ENCODE peak calls at places on chromosomes 7 and 10, in nine cellular contexts. O is prostate gland, K is uterus, T is thyroid gland, I is heart left ventricle, V is Peyer's patch, R is adrenal gland, G is A549, B is testis. M is an unnamed sample.

GRCh38 chr10:5292196-5292735 is 72.5 kb upstream of the UCN3 start:
- DNase-seq in V (peak; percentile 56), I (peak; percentile 27), O (no peak), K (no peak), T (no peak), G (peak; percentile 68), B (no peak), R (no peak), M (no peak)

GRCh38 chr7:134552105-134552504 is 3.2 kb downstream of the AKR1B15 start:
- DNase-seq in V (no peak), G (peak; percentile 65), K (no peak), R (no peak), I (no peak), B (peak; percentile 45), T (no peak), O (no peak), M (no peak)

GRCh38 chr10:132790934-132791829 is 5.2 kb upstream of the NKX6-2 start:
- DNase-seq in I (no peak), T (no peak), B (no peak), R (no peak), K (no peak), O (no peak), G (no peak), V (no peak), M (no peak)

GRCh38 chr7:140683657-140684056 is 10.9 kb downstream of the ADCK2 start:
- DNase-seq in G (no peak), K (no peak), O (no peak), R (no peak), V (no peak), T (no peak), I (no peak), B (no peak), M (no peak)

GRCh38 chr10:46069771-46070463 is 23.8 kb upstream of the MSMB start:
- DNase-seq in I (no peak), R (no peak), V (no peak), K (no peak), O (no peak), B (no peak), G (no peak), T (no peak), M (no peak)

GRCh38 chr10:31697271-31698168 is 231.1 kb downstream of the ARHGAP12 start:
- DNase-seq in K (peak; percentile 83), B (peak; percentile 62), G (no peak), T (peak; percentile 51), V (peak; percentile 20), I (peak; percentile 88), O (peak; percentile 10), R (peak; percentile 77), M (peak; percentile 71)

GRCh38 chr7:13563257-13563656 is 426.2 kb downstream of the ETV1 start:
- DNase-seq in T (no peak), G (no peak), O (no peak), R (no peak), K (no peak), V (no peak), B (no peak), I (no peak), M (no peak)

GRCh38 chr10:89207801-89208551 is 859 bp upstream of the CH25H start:
- DNase-seq in I (peak; percentile 69), R (peak; percentile 45), T (peak; percentile 32), V (peak; percentile 29), B (peak; percentile 33), G (no peak), O (peak; percentile 10), K (peak; percentile 34), M (peak; percentile 56)

GRCh38 chr10:101579516-101579870 is 8.6 kb downstream of the POLL start:
- DNase-seq in G (no peak), O (no peak), K (no peak), T (no peak), I (no peak), V (no peak), R (no peak), B (no peak), M (no peak)

GRCh38 chr10:35781643-35782035 is 139.5 kb upstream of the FZD8 start:
- DNase-seq in B (no peak), K (no peak), T (peak; percentile 11), V (no peak), G (peak; percentile 28), R (no peak), I (no peak), O (no peak), M (no peak)

GRCh38 chr10:6247041-6247712 is 44.4 kb downstream of the PFKFB3 start:
- DNase-seq in R (peak; percentile 21), O (no peak), V (no peak), B (no peak), I (no peak), G (no peak), T (no peak), K (no peak), M (peak; percentile 46)

GRCh38 chr10:60739581-60739980 is 38.7 kb upstream of the CDK1 start:
- DNase-seq in B (no peak), T (no peak), R (no peak), K (no peak), O (no peak), G (no peak), I (no peak), V (no peak), M (no peak)

GRCh38 chr10:87847550-87847949 is 15.8 kb downstream of the KLLN start:
- DNase-seq in G (no peak), I (no peak), V (no peak), O (no peak), K (no peak), T (no peak), B (no peak), R (no peak), M (no peak)

GRCh38 chr7:40586197-40586596 is 451.4 kb downstream of the SUGCT start:
- DNase-seq in K (no peak), V (no peak), I (no peak), B (no peak), O (no peak), G (no peak), T (no peak), R (no peak), M (no peak)

GRCh38 chr10:14659626-14660196 is 115.0 kb downstream of the FAM107B start:
- DNase-seq in O (no peak), K (no peak), T (no peak), I (no peak), G (no peak), V (peak; percentile 78), B (no peak), R (peak; percentile 37), M (no peak)

GRCh38 chr10:70355234-70356021 is 27.0 kb downstream of the LRRC20 start:
- DNase-seq in O (no peak), R (no peak), B (no peak), K (no peak), T (no peak), G (no peak), I (no peak), V (peak; percentile 35), M (no peak)
- H3K27ac ChIP-seq in O (no peak overlapping the region), R (no peak overlapping the region), B (no peak overlapping the region), K (no peak overlapping the region), T (no peak overlapping the region), G (no peak overlapping the region), I (no peak overlapping the region), V (no peak overlapping the region), M (no peak overlapping the region)

GRCh38 chr7:149325248-149325647 is 63.3 kb downstream of the ZNF783 start:
- DNase-seq in B (no peak), R (no peak), K (no peak), G (no peak), V (no peak), O (no peak), T (no peak), I (no peak), M (no peak)

GRCh38 chr7:149322737-149323136 is 60.7 kb downstream of the ZNF783 start:
- DNase-seq in O (no peak), I (no peak), B (no peak), R (no peak), T (no peak), K (no peak), G (no peak), V (no peak), M (no peak)

GRCh38 chr7:149320313-149321124 is 58.5 kb downstream of the ZNF783 start:
- DNase-seq in I (no peak), V (no peak), G (no peak), T (no peak), O (no peak), B (no peak), K (no peak), R (no peak), M (no peak)

GRCh38 chr7:149319376-149319775 is 57.4 kb downstream of the ZNF783 start:
- DNase-seq in O (no peak), K (no peak), R (no peak), T (no peak), I (no peak), B (no peak), G (no peak), V (no peak), M (no peak)

GRCh38 chr7:149321978-149322541 is 60.1 kb downstream of the ZNF783 start:
- DNase-seq in T (no peak), R (no peak), V (no peak), O (no peak), K (no peak), I (no peak), B (no peak), G (no peak), M (no peak)
- TF ChIP-seq POLR2A in T (no peak), R (no peak), V (no peak), O (no peak), K (no peak), I (no peak), B (no peak), G (no peak), M (no peak)

GRCh38 chr7:130642383-130642782 is 26.2 kb downstream of the COPG2 start:
- DNase-seq in O (no peak), V (no peak), B (no peak), K (no peak), R (no peak), T (no peak), I (no peak), G (no peak), M (no peak)

GRCh38 chr7:130639391-130639790 is 29.2 kb downstream of the COPG2 start:
- DNase-seq in G (no peak), O (no peak), I (no peak), V (no peak), K (no peak), R (no peak), B (no peak), T (no peak), M (no peak)

GRCh38 chr7:130641497-130641896 is 27.1 kb downstream of the COPG2 start:
- DNase-seq in O (no peak), K (no peak), T (no peak), V (no peak), I (no peak), R (no peak), B (no peak), G (no peak), M (no peak)

GRCh38 chr7:130641040-130641439 is 27.5 kb downstream of the COPG2 start:
- DNase-seq in R (no peak), O (no peak), K (no peak), G (no peak), V (no peak), B (no peak), I (no peak), T (no peak), M (no peak)
- H3K4me1 ChIP-seq in R (no peaks in the 10 kb centered on the region), O (no peaks in the 10 kb centered on the region), K (no peaks in the 10 kb centered on the region), G (no peaks in the 10 kb centered on the region), V (no peaks in the 10 kb centered on the region), B (no peaks in the 10 kb centered on the region), I (no peaks in the 10 kb centered on the region), T (no peaks in the 10 kb centered on the region), M (no peaks in the 10 kb centered on the region)

DNA sequence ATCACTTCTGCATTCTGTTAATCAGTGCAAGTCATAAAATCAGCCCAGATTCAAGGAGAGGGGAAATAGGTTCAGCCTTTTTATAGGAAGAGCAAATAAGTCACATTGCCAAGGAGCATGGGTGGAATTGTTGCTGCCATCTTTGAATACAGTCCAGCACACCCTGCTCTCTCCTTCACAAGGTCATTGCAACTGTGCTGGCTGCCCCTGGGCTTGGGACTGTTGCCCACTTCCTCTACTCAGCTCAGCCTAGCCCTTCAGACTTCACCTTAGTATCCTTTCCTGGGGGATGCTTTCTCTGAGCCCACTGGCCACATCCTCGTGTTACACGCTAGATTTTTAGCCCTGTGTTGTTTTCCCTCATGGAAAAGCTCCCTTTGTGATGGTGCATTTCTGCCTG is 527.7 kb downstream of the GALNT17 start:
- DNase-seq in G (no peak), K (no peak), T (no peak), R (peak; percentile 6), I (peak; percentile 23), V (no peak), B (no peak), O (no peak), M (no peak)
- H3K27ac ChIP-seq in G (no peak overlapping the region), K (no peak overlapping the region), T (no peak overlapping the region), R (no peak overlapping the region), I (peak overlapping the region; percentile 7), V (no peak overlapping the region), B (no peak overlapping the region), O (no peak overlapping the region), M (no peak overlapping the region)

M was measured in ovary.